ENCODE peak calls at places on chromosomes 2 and 18, in six cellular contexts. I, S, N, C, H and O are unnamed samples.

GRCh38 chr2:189581354-189582139 is 961 bp upstream of the SLC40A1 start:
- DNase-seq in I (peak), S (peak), N (peak), C (peak), H (peak), O (no peak)

GRCh38 chr2:101737478-101738240 is 40.2 kb downstream of the MAP4K4 start:
- DNase-seq in I (no peak), S (peak), N (no peak), C (no peak), H (no peak), O (peak)

GRCh38 chr2:144669196-144669987 is 149.5 kb upstream of the ZEB2 start:
- DNase-seq in I (no peak), S (no peak), N (no peak), C (no peak), H (no peak), O (no peak)

GRCh38 chr2:3462493-3463104 is 56.7 kb downstream of the ADI1 start:
- DNase-seq in I (peak), S (no peak), N (no peak), C (peak), H (no peak), O (no peak)

GRCh38 chr2:68709421-68709911 is 25.1 kb upstream of the ARHGAP25 start:
- DNase-seq in I (no peak), S (peak), N (no peak), C (no peak), H (peak), O (no peak)

GRCh38 chr2:189661957-189662321 is 680 bp downstream of the ASNSD1 start:
- DNase-seq in I (no peak), S (no peak), N (no peak), C (no peak), H (peak), O (no peak)

GRCh38 chr2:159854485-159854884 is 56.5 kb upstream of the CD302 start:
- DNase-seq in I (no peak), S (no peak), N (no peak), C (no peak), H (no peak), O (no peak)

GRCh38 chr2:152042636-152043615 is 55.9 kb downstream of the CACNB4 start:
- DNase-seq in I (no peak), S (no peak), N (no peak), C (no peak), H (peak), O (no peak)

GRCh38 chr2:144162652-144163051 is 357.3 kb downstream of the ZEB2 start:
- DNase-seq in I (no peak), S (peak), N (no peak), C (no peak), H (peak), O (peak)

GRCh38 chr2:237453671-237454070 is 33.4 kb upstream of the MLPH start:
- DNase-seq in I (peak), S (no peak), N (no peak), C (no peak), H (no peak), O (no peak)

GRCh38 chr2:171410101-171410500 is 23.7 kb downstream of the METTL8 start:
- DNase-seq in I (no peak), S (peak), N (no peak), C (no peak), H (no peak), O (peak)

GRCh38 chr18:57887984-57888383 is 84.9 kb upstream of the ATP8B1 start:
- DNase-seq in I (no peak), S (no peak), N (no peak), C (no peak), H (no peak), O (no peak)

GRCh38 chr18:75211721-75212625 is 1.4 kb downstream of the TSHZ1 start:
- DNase-seq in I (peak), S (no peak), N (peak), C (peak), H (peak), O (no peak)

GRCh38 chr2:20209373-20210109 is 15.4 kb downstream of the SDC1 start:
- DNase-seq in I (no peak), S (no peak), N (no peak), C (no peak), H (no peak), O (no peak)

GRCh38 chr2:205892141-205893064 is 193.6 kb downstream of the INO80D start:
- DNase-seq in I (no peak), S (peak), N (no peak), C (peak), H (peak), O (no peak)

GRCh38 chr2:51795248-51795888 is 763.4 kb upstream of the NRXN1 start:
- DNase-seq in I (no peak), S (no peak), N (no peak), C (no peak), H (peak), O (no peak)

GRCh38 chr18:26574958-26575864 is 26.9 kb upstream of the KCTD1 start:
- DNase-seq in I (peak), S (peak), N (peak), C (peak), H (peak), O (peak)

GRCh38 chr2:231176061-231176460 is 22.4 kb upstream of the ARMC9 start:
- DNase-seq in I (no peak), S (no peak), N (no peak), C (no peak), H (no peak), O (no peak)

GRCh38 chr18:78984941-78985784 is 5.5 kb downstream of the SALL3 start:
- DNase-seq in I (no peak), S (peak), N (no peak), C (no peak), H (peak), O (peak)

GRCh38 chr2:207154556-207155179 is 11.1 kb downstream of the KLF7 start:
- DNase-seq in I (no peak), S (no peak), N (no peak), C (no peak), H (no peak), O (no peak)

GRCh38 chr2:207156045-207156444 is 9.7 kb downstream of the KLF7 start:
- DNase-seq in I (no peak), S (no peak), N (no peak), C (no peak), H (no peak), O (no peak)

GRCh38 chr2:207155516-207155915 is 10.2 kb downstream of the KLF7 start:
- DNase-seq in I (no peak), S (no peak), N (no peak), C (no peak), H (no peak), O (no peak)

GRCh38 chr2:207150294-207150693 is 15.5 kb downstream of the KLF7 start:
- DNase-seq in I (no peak), S (no peak), N (no peak), C (no peak), H (no peak), O (no peak)

DNA sequence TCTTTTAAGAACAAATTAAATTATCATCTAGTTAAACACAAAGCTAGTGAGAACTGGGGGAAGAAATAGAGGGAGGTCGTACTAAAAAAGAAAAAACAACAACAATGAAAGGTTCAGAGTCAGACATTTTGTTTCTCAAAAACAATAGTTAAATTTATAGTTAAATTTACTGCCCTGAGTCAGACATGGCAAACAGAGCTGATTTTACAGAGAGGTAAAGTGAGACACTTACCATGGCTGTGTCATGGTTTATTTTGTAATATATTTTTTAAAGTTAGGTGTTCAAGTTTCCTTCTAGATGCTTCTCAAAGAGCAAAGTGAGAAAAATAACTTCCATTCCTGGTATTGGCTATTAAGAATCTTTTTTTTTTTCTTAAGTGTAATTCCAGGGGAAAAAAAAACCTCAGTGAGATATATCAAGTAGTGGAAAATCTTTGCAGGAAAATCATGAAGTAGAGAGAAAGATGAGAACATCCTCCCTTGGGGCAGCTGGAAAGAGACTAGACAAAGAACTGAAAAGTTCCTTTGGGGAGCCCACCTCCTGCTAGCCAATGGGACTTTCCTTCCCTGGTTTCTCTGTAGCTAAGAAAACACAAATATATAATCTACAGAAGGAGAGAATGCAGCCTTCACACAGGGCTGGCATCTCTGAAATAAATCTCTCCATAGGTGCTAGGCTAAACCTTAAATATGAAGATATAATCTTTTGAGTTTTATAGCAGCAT is 12.3 kb downstream of the KLF7 start:
- DNase-seq in I (no peak), S (no peak), N (no peak), C (no peak), H (no peak), O (no peak)
- H3K27ac ChIP-seq in I (peak), S (no peak), N (peak), C (peak), H (peak), O (peak)

GRCh38 chr2:100708333-100708732 is 111.6 kb upstream of the NPAS2 start:
- DNase-seq in I (no peak), S (no peak), N (no peak), C (no peak), H (no peak), O (no peak)
- H3K27ac ChIP-seq in I (no peak), S (peak), N (no peak), C (no peak), H (no peak), O (no peak)

GRCh38 chr2:40284797-40285196 is 167.1 kb downstream of the SLC8A1 start:
- DNase-seq in I (no peak), S (no peak), N (no peak), C (no peak), H (no peak), O (no peak)
- H3K27ac ChIP-seq in I (peak), S (no peak), N (no peak), C (peak), H (no peak), O (no peak)

DNA sequence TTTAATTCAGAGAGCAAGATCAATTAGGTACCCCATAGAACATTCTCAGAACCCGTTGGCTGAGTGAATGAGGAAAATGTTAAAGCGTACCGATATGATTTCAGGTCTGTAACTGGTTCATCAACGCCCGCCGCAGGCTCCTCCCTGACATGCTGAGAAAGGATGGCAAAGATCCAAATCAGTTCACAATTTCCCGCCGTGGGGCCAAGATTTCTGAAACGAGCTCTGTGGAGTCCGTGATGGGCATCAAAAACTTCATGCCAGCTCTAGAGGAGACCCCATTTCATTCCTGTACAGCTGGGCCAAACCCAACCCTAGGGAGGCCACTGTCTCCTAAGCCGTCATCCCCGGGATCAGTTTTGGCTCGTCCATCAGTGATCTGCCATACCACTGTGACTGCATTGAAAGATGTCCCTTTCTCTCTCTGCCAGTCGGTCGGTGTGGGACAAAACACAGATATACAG is 7.3 kb downstream of the TGIF1 start:
- DNase-seq in I (no peak), S (no peak), N (no peak), C (no peak), H (no peak), O (no peak)
- H3K27ac ChIP-seq in I (no peak), S (peak), N (no peak), C (no peak), H (peak), O (peak)

GRCh38 chr2:106167067-106167466 is 27.0 kb downstream of the UXS1 start:
- DNase-seq in I (no peak), S (no peak), N (no peak), C (no peak), H (no peak), O (no peak)
- H3K27ac ChIP-seq in I (no peak), S (no peak), N (no peak), C (no peak), H (peak), O (no peak)